ENCODE peak calls at places on chromosomes 2 and 18, in seven cellular contexts. One of them, this sample, is unnamed.

GRCh38 chr2:119230630-119231185 is 7.1 kb downstream of the STEAP3 start:
- DNase-seq in upper lobe of left lung: no peak
- DNase-seq in CD8-positive, alpha-beta T cell: no peak
- DNase-seq in thyroid gland: no peak
- DNase-seq in pancreas: no peak
- DNase-seq in stimulated activated CD4-positive, alpha-beta T cell treated with anti-CD3 and anti-CD28 coated beads, Interleukin-1b, Interleukin-23, amount 100 ng/mL, for 24 hours: no peak
- DNase-seq in hypothalamus: no peak
- DNase-seq in this sample: no peak

GRCh38 chr2:3322311-3322970 is 55.2 kb downstream of the EIPR1 start:
- DNase-seq in upper lobe of left lung: no peak
- DNase-seq in stimulated activated CD4-positive, alpha-beta T cell treated with anti-CD3 and anti-CD28 coated beads, Interleukin-1b, Interleukin-23, amount 100 ng/mL, for 24 hours: no peak
- DNase-seq in pancreas: no peak
- DNase-seq in CD8-positive, alpha-beta T cell: no peak
- DNase-seq in thyroid gland: no peak
- DNase-seq in hypothalamus: no peak
- DNase-seq in this sample: no peak

GRCh38 chr2:191501390-191502168 is 176.4 kb upstream of the NABP1 start:
- DNase-seq in hypothalamus: no peak
- DNase-seq in thyroid gland: no peak
- DNase-seq in CD8-positive, alpha-beta T cell: no peak
- DNase-seq in upper lobe of left lung: no peak
- DNase-seq in stimulated activated CD4-positive, alpha-beta T cell treated with anti-CD3 and anti-CD28 coated beads, Interleukin-1b, Interleukin-23, amount 100 ng/mL, for 24 hours: no peak
- DNase-seq in pancreas: no peak
- DNase-seq in this sample: peak

GRCh38 chr18:55751476-55751875 is 163.5 kb upstream of the TCF4 start:
- DNase-seq in hypothalamus: no peak
- DNase-seq in upper lobe of left lung: no peak
- DNase-seq in stimulated activated CD4-positive, alpha-beta T cell treated with anti-CD3 and anti-CD28 coated beads, Interleukin-1b, Interleukin-23, amount 100 ng/mL, for 24 hours: no peak
- DNase-seq in thyroid gland: no peak
- DNase-seq in CD8-positive, alpha-beta T cell: no peak
- DNase-seq in pancreas: no peak
- DNase-seq in this sample: no peak

GRCh38 chr2:148244593-148245292 is 223.9 kb downstream of the MBD5 start:
- DNase-seq in CD8-positive, alpha-beta T cell: no peak
- DNase-seq in pancreas: no peak
- DNase-seq in upper lobe of left lung: no peak
- DNase-seq in thyroid gland: no peak
- DNase-seq in stimulated activated CD4-positive, alpha-beta T cell treated with anti-CD3 and anti-CD28 coated beads, Interleukin-1b, Interleukin-23, amount 100 ng/mL, for 24 hours: no peak
- DNase-seq in hypothalamus: no peak
- DNase-seq in this sample: peak

GRCh38 chr18:28801876-28802275 is 624.9 kb upstream of the CDH2 start:
- DNase-seq in thyroid gland: no peak
- DNase-seq in stimulated activated CD4-positive, alpha-beta T cell treated with anti-CD3 and anti-CD28 coated beads, Interleukin-1b, Interleukin-23, amount 100 ng/mL, for 24 hours: no peak
- DNase-seq in upper lobe of left lung: no peak
- DNase-seq in hypothalamus: no peak
- DNase-seq in CD8-positive, alpha-beta T cell: no peak
- DNase-seq in pancreas: no peak
- DNase-seq in this sample: peak

GRCh38 chr18:79582978-79583377 is 96.6 kb upstream of the CTDP1 start:
- DNase-seq in pancreas: no peak
- DNase-seq in CD8-positive, alpha-beta T cell: no peak
- DNase-seq in stimulated activated CD4-positive, alpha-beta T cell treated with anti-CD3 and anti-CD28 coated beads, Interleukin-1b, Interleukin-23, amount 100 ng/mL, for 24 hours: no peak
- DNase-seq in hypothalamus: no peak
- DNase-seq in upper lobe of left lung: no peak
- DNase-seq in thyroid gland: peak
- DNase-seq in this sample: no peak

GRCh38 chr2:63023444-63023843 is 27.2 kb upstream of the OTX1 start:
- DNase-seq in upper lobe of left lung: no peak
- DNase-seq in stimulated activated CD4-positive, alpha-beta T cell treated with anti-CD3 and anti-CD28 coated beads, Interleukin-1b, Interleukin-23, amount 100 ng/mL, for 24 hours: no peak
- DNase-seq in hypothalamus: no peak
- DNase-seq in pancreas: no peak
- DNase-seq in thyroid gland: no peak
- DNase-seq in CD8-positive, alpha-beta T cell: no peak
- DNase-seq in this sample: peak

GRCh38 chr2:211086049-211086448 is 529.6 kb downstream of the CPS1 start:
- DNase-seq in upper lobe of left lung: no peak
- DNase-seq in pancreas: no peak
- DNase-seq in hypothalamus: no peak
- DNase-seq in thyroid gland: no peak
- DNase-seq in stimulated activated CD4-positive, alpha-beta T cell treated with anti-CD3 and anti-CD28 coated beads, Interleukin-1b, Interleukin-23, amount 100 ng/mL, for 24 hours: no peak
- DNase-seq in CD8-positive, alpha-beta T cell: no peak
- DNase-seq in this sample: no peak

GRCh38 chr2:226548706-226549105 is 250.9 kb downstream of the IRS1 start:
- DNase-seq in thyroid gland: no peak
- DNase-seq in pancreas: no peak
- DNase-seq in upper lobe of left lung: no peak
- DNase-seq in stimulated activated CD4-positive, alpha-beta T cell treated with anti-CD3 and anti-CD28 coated beads, Interleukin-1b, Interleukin-23, amount 100 ng/mL, for 24 hours: no peak
- DNase-seq in CD8-positive, alpha-beta T cell: no peak
- DNase-seq in hypothalamus: no peak
- DNase-seq in this sample: no peak

GRCh38 chr18:75261430-75262223 is 51.0 kb downstream of the TSHZ1 start:
- DNase-seq in thyroid gland: no peak
- DNase-seq in upper lobe of left lung: no peak
- DNase-seq in hypothalamus: no peak
- DNase-seq in CD8-positive, alpha-beta T cell: no peak
- DNase-seq in stimulated activated CD4-positive, alpha-beta T cell treated with anti-CD3 and anti-CD28 coated beads, Interleukin-1b, Interleukin-23, amount 100 ng/mL, for 24 hours: no peak
- DNase-seq in pancreas: no peak
- DNase-seq in this sample: no peak

GRCh38 chr2:128091691-128092050 is 671 bp downstream of the UGGT1 start:
- DNase-seq in upper lobe of left lung: no peak
- DNase-seq in hypothalamus: no peak
- DNase-seq in pancreas: no peak
- DNase-seq in stimulated activated CD4-positive, alpha-beta T cell treated with anti-CD3 and anti-CD28 coated beads, Interleukin-1b, Interleukin-23, amount 100 ng/mL, for 24 hours: no peak
- DNase-seq in CD8-positive, alpha-beta T cell: no peak
- DNase-seq in thyroid gland: no peak
- DNase-seq in this sample: peak

GRCh38 chr2:187581125-187581896 is 27.1 kb upstream of the TFPI start:
- DNase-seq in thyroid gland: no peak
- DNase-seq in pancreas: no peak
- DNase-seq in upper lobe of left lung: no peak
- DNase-seq in stimulated activated CD4-positive, alpha-beta T cell treated with anti-CD3 and anti-CD28 coated beads, Interleukin-1b, Interleukin-23, amount 100 ng/mL, for 24 hours: no peak
- DNase-seq in CD8-positive, alpha-beta T cell: no peak
- DNase-seq in hypothalamus: peak
- DNase-seq in this sample: peak

GRCh38 chr18:70044626-70045025 is 97.0 kb upstream of the CD226 start:
- DNase-seq in hypothalamus: no peak
- DNase-seq in thyroid gland: no peak
- DNase-seq in pancreas: no peak
- DNase-seq in CD8-positive, alpha-beta T cell: no peak
- DNase-seq in upper lobe of left lung: no peak
- DNase-seq in stimulated activated CD4-positive, alpha-beta T cell treated with anti-CD3 and anti-CD28 coated beads, Interleukin-1b, Interleukin-23, amount 100 ng/mL, for 24 hours: no peak
- DNase-seq in this sample: peak

GRCh38 chr2:220930542-220931076 is 641.5 kb downstream of the EPHA4 start:
- DNase-seq in upper lobe of left lung: no peak
- DNase-seq in hypothalamus: no peak
- DNase-seq in pancreas: no peak
- DNase-seq in CD8-positive, alpha-beta T cell: no peak
- DNase-seq in thyroid gland: no peak
- DNase-seq in stimulated activated CD4-positive, alpha-beta T cell treated with anti-CD3 and anti-CD28 coated beads, Interleukin-1b, Interleukin-23, amount 100 ng/mL, for 24 hours: no peak
- DNase-seq in this sample: no peak

GRCh38 chr2:10933700-10934225 is 22.0 kb downstream of the KCNF1 start:
- DNase-seq in thyroid gland: no peak
- DNase-seq in CD8-positive, alpha-beta T cell: no peak
- DNase-seq in upper lobe of left lung: no peak
- DNase-seq in hypothalamus: no peak
- DNase-seq in stimulated activated CD4-positive, alpha-beta T cell treated with anti-CD3 and anti-CD28 coated beads, Interleukin-1b, Interleukin-23, amount 100 ng/mL, for 24 hours: no peak
- DNase-seq in pancreas: no peak
- DNase-seq in this sample: peak

GRCh38 chr2:164542584-164543021 is 78.7 kb downstream of the GRB14 start:
- DNase-seq in stimulated activated CD4-positive, alpha-beta T cell treated with anti-CD3 and anti-CD28 coated beads, Interleukin-1b, Interleukin-23, amount 100 ng/mL, for 24 hours: no peak
- DNase-seq in CD8-positive, alpha-beta T cell: no peak
- DNase-seq in upper lobe of left lung: no peak
- DNase-seq in hypothalamus: no peak
- DNase-seq in pancreas: no peak
- DNase-seq in thyroid gland: no peak
- DNase-seq in this sample: peak

GRCh38 chr2:207516206-207516605 is 13.6 kb upstream of the CREB1 start:
- DNase-seq in CD8-positive, alpha-beta T cell: no peak
- DNase-seq in hypothalamus: no peak
- DNase-seq in upper lobe of left lung: no peak
- DNase-seq in pancreas: no peak
- DNase-seq in stimulated activated CD4-positive, alpha-beta T cell treated with anti-CD3 and anti-CD28 coated beads, Interleukin-1b, Interleukin-23, amount 100 ng/mL, for 24 hours: no peak
- DNase-seq in thyroid gland: no peak
- DNase-seq in this sample: no peak

GRCh38 chr2:42372801-42373200 is 11.8 kb upstream of the COX7A2L start:
- DNase-seq in stimulated activated CD4-positive, alpha-beta T cell treated with anti-CD3 and anti-CD28 coated beads, Interleukin-1b, Interleukin-23, amount 100 ng/mL, for 24 hours: no peak
- DNase-seq in CD8-positive, alpha-beta T cell: no peak
- DNase-seq in upper lobe of left lung: no peak
- DNase-seq in thyroid gland: no peak
- DNase-seq in pancreas: no peak
- DNase-seq in hypothalamus: no peak
- DNase-seq in this sample: no peak

GRCh38 chr2:54838585-54839035 is 115.1 kb downstream of the EML6 start:
- DNase-seq in CD8-positive, alpha-beta T cell: peak
- DNase-seq in hypothalamus: peak
- DNase-seq in stimulated activated CD4-positive, alpha-beta T cell treated with anti-CD3 and anti-CD28 coated beads, Interleukin-1b, Interleukin-23, amount 100 ng/mL, for 24 hours: peak
- DNase-seq in pancreas: peak
- DNase-seq in upper lobe of left lung: peak
- DNase-seq in thyroid gland: peak
- DNase-seq in this sample: peak

GRCh38 chr18:55116855-55117254 is 157.6 kb upstream of the CCDC68 start:
- DNase-seq in thyroid gland: no peak
- DNase-seq in hypothalamus: no peak
- DNase-seq in stimulated activated CD4-positive, alpha-beta T cell treated with anti-CD3 and anti-CD28 coated beads, Interleukin-1b, Interleukin-23, amount 100 ng/mL, for 24 hours: no peak
- DNase-seq in upper lobe of left lung: no peak
- DNase-seq in pancreas: no peak
- DNase-seq in CD8-positive, alpha-beta T cell: no peak
- DNase-seq in this sample: no peak

GRCh38 chr2:203691149-203691548 is 15.3 kb upstream of the CD28 start:
- DNase-seq in pancreas: no peak
- DNase-seq in stimulated activated CD4-positive, alpha-beta T cell treated with anti-CD3 and anti-CD28 coated beads, Interleukin-1b, Interleukin-23, amount 100 ng/mL, for 24 hours: no peak
- DNase-seq in thyroid gland: no peak
- DNase-seq in hypothalamus: no peak
- DNase-seq in upper lobe of left lung: no peak
- DNase-seq in CD8-positive, alpha-beta T cell: no peak
- DNase-seq in this sample: no peak

GRCh38 chr2:191710411-191710900 is 32.5 kb downstream of the NABP1 start:
- DNase-seq in hypothalamus: no peak
- DNase-seq in upper lobe of left lung: no peak
- DNase-seq in thyroid gland: no peak
- DNase-seq in CD8-positive, alpha-beta T cell: no peak
- DNase-seq in pancreas: no peak
- DNase-seq in stimulated activated CD4-positive, alpha-beta T cell treated with anti-CD3 and anti-CD28 coated beads, Interleukin-1b, Interleukin-23, amount 100 ng/mL, for 24 hours: no peak
- DNase-seq in this sample: peak

GRCh38 chr2:216142540-216142939 is 33.4 kb downstream of the XRCC5 start:
- DNase-seq in thyroid gland: no peak
- DNase-seq in stimulated activated CD4-positive, alpha-beta T cell treated with anti-CD3 and anti-CD28 coated beads, Interleukin-1b, Interleukin-23, amount 100 ng/mL, for 24 hours: no peak
- DNase-seq in CD8-positive, alpha-beta T cell: no peak
- DNase-seq in hypothalamus: no peak
- DNase-seq in upper lobe of left lung: no peak
- DNase-seq in pancreas: no peak
- DNase-seq in this sample: peak

GRCh38 chr2:57882895-57883515 is 163.6 kb upstream of the VRK2 start:
- DNase-seq in pancreas: no peak
- DNase-seq in stimulated activated CD4-positive, alpha-beta T cell treated with anti-CD3 and anti-CD28 coated beads, Interleukin-1b, Interleukin-23, amount 100 ng/mL, for 24 hours: no peak
- DNase-seq in CD8-positive, alpha-beta T cell: no peak
- DNase-seq in hypothalamus: peak
- DNase-seq in upper lobe of left lung: no peak
- DNase-seq in thyroid gland: no peak
- DNase-seq in this sample: peak

GRCh38 chr2:76314621-76315020 is 603.9 kb upstream of the GCFC2 start:
- DNase-seq in CD8-positive, alpha-beta T cell: no peak
- DNase-seq in upper lobe of left lung: no peak
- DNase-seq in stimulated activated CD4-positive, alpha-beta T cell treated with anti-CD3 and anti-CD28 coated beads, Interleukin-1b, Interleukin-23, amount 100 ng/mL, for 24 hours: no peak
- DNase-seq in pancreas: no peak
- DNase-seq in thyroid gland: no peak
- DNase-seq in hypothalamus: no peak
- DNase-seq in this sample: no peak

GRCh38 chr18:57581301-57581934 is 5.1 kb downstream of the FECH start:
- DNase-seq in stimulated activated CD4-positive, alpha-beta T cell treated with anti-CD3 and anti-CD28 coated beads, Interleukin-1b, Interleukin-23, amount 100 ng/mL, for 24 hours: no peak
- DNase-seq in pancreas: peak
- DNase-seq in upper lobe of left lung: peak
- DNase-seq in thyroid gland: no peak
- DNase-seq in hypothalamus: no peak
- DNase-seq in CD8-positive, alpha-beta T cell: peak
- DNase-seq in this sample: peak

GRCh38 chr18:32915526-32915925 is 142.7 kb upstream of the KLHL14 start:
- DNase-seq in upper lobe of left lung: no peak
- DNase-seq in thyroid gland: no peak
- DNase-seq in pancreas: no peak
- DNase-seq in CD8-positive, alpha-beta T cell: no peak
- DNase-seq in hypothalamus: no peak
- DNase-seq in stimulated activated CD4-positive, alpha-beta T cell treated with anti-CD3 and anti-CD28 coated beads, Interleukin-1b, Interleukin-23, amount 100 ng/mL, for 24 hours: no peak
- DNase-seq in this sample: no peak

GRCh38 chr2:234996467-234997270 is 44.9 kb downstream of the SH3BP4 start:
- DNase-seq in upper lobe of left lung: no peak
- DNase-seq in hypothalamus: no peak
- DNase-seq in pancreas: no peak
- DNase-seq in thyroid gland: no peak
- DNase-seq in CD8-positive, alpha-beta T cell: no peak
- DNase-seq in stimulated activated CD4-positive, alpha-beta T cell treated with anti-CD3 and anti-CD28 coated beads, Interleukin-1b, Interleukin-23, amount 100 ng/mL, for 24 hours: no peak
- DNase-seq in this sample: peak

GRCh38 chr2:159855153-159856140 is 57.4 kb upstream of the CD302 start:
- DNase-seq in thyroid gland: no peak
- DNase-seq in CD8-positive, alpha-beta T cell: no peak
- DNase-seq in stimulated activated CD4-positive, alpha-beta T cell treated with anti-CD3 and anti-CD28 coated beads, Interleukin-1b, Interleukin-23, amount 100 ng/mL, for 24 hours: no peak
- DNase-seq in pancreas: no peak
- DNase-seq in hypothalamus: no peak
- DNase-seq in upper lobe of left lung: peak
- DNase-seq in this sample: no peak

GRCh38 chr2:190649798-190650390 is 1.0 kb downstream of the NAB1 start:
- DNase-seq in pancreas: peak
- DNase-seq in thyroid gland: peak
- DNase-seq in CD8-positive, alpha-beta T cell: no peak
- DNase-seq in hypothalamus: peak
- DNase-seq in upper lobe of left lung: peak
- DNase-seq in stimulated activated CD4-positive, alpha-beta T cell treated with anti-CD3 and anti-CD28 coated beads, Interleukin-1b, Interleukin-23, amount 100 ng/mL, for 24 hours: no peak
- DNase-seq in this sample: peak

GRCh38 chr18:79050005-79050404 is 19.2 kb upstream of the ATP9B start:
- DNase-seq in hypothalamus: no peak
- DNase-seq in CD8-positive, alpha-beta T cell: no peak
- DNase-seq in thyroid gland: no peak
- DNase-seq in pancreas: no peak
- DNase-seq in upper lobe of left lung: no peak
- DNase-seq in stimulated activated CD4-positive, alpha-beta T cell treated with anti-CD3 and anti-CD28 coated beads, Interleukin-1b, Interleukin-23, amount 100 ng/mL, for 24 hours: no peak
- DNase-seq in this sample: no peak

GRCh38 chr18:78542204-78542603 is 437.4 kb upstream of the SALL3 start:
- DNase-seq in upper lobe of left lung: peak
- DNase-seq in hypothalamus: peak
- DNase-seq in stimulated activated CD4-positive, alpha-beta T cell treated with anti-CD3 and anti-CD28 coated beads, Interleukin-1b, Interleukin-23, amount 100 ng/mL, for 24 hours: no peak
- DNase-seq in CD8-positive, alpha-beta T cell: no peak
- DNase-seq in pancreas: peak
- DNase-seq in thyroid gland: peak
- DNase-seq in this sample: peak

GRCh38 chr2:134736167-134736885 is 17.5 kb upstream of the TMEM163 start:
- DNase-seq in thyroid gland: no peak
- DNase-seq in pancreas: no peak
- DNase-seq in stimulated activated CD4-positive, alpha-beta T cell treated with anti-CD3 and anti-CD28 coated beads, Interleukin-1b, Interleukin-23, amount 100 ng/mL, for 24 hours: no peak
- DNase-seq in CD8-positive, alpha-beta T cell: no peak
- DNase-seq in hypothalamus: no peak
- DNase-seq in upper lobe of left lung: no peak
- DNase-seq in this sample: peak

This sample was measured in kidney tubule cell.